ENCODE peak calls at places on chromosomes 6 and 20, in eight cellular contexts. Y is HepG2, I is sigmoid colon, P is A549, F is esophagus muscularis mucosa, O is ovary, D is H1, M is GM12878. B is an unnamed sample. For H3K4me1, the result is how much of the 10 kb centered on the place peaks cover.

GRCh38 chr6:89895273-89895874 is 1.1 kb downstream of the GJA10 start:
- DNase-seq in Y (peak), I (no peak), F (peak), P (peak), O (no peak), M (no peak), D (peak), B (no peak)

GRCh38 chr6:65633516-65633915 is 73.5 kb downstream of the EYS start:
- DNase-seq in F (no peak), P (no peak), Y (no peak), D (no peak), I (no peak), M (no peak), O (no peak), B (no peak)

GRCh38 chr6:121260651-121261102 is 73.6 kb downstream of the TBC1D32 start:
- DNase-seq in D (no peak), I (no peak), Y (no peak), P (no peak), O (no peak), F (no peak), M (no peak), B (no peak)

GRCh38 chr6:44037847-44038542 is 89.3 kb downstream of the MRPL14 start:
- DNase-seq in F (no peak), P (no peak), D (no peak), O (no peak), I (peak), M (no peak), Y (no peak), B (no peak)

GRCh38 chr6:104118274-104118673 is 741.4 kb downstream of the HACE1 start:
- DNase-seq in F (no peak), I (no peak), D (no peak), Y (no peak), M (no peak), P (no peak), O (no peak), B (no peak)

GRCh38 chr20:25254986-25255680 is 7.2 kb downstream of the PYGB start:
- DNase-seq in O (no peak), P (no peak), Y (no peak), M (no peak), I (no peak), D (no peak), F (no peak), B (peak)

GRCh38 chr6:108608453-108609275 is 47.9 kb downstream of the FOXO3 start:
- DNase-seq in I (no peak), Y (no peak), F (no peak), M (no peak), P (no peak), D (no peak), O (no peak), B (no peak)

GRCh38 chr6:160730911-160731310 is 28.9 kb downstream of the PLG start:
- DNase-seq in O (no peak), P (peak), F (peak), D (peak), Y (peak), I (no peak), M (no peak), B (no peak)

GRCh38 chr6:112665114-112665513 is 318.0 kb downstream of the RFPL4B start:
- DNase-seq in P (no peak), I (no peak), Y (no peak), D (no peak), O (no peak), F (no peak), M (no peak), B (no peak)

GRCh38 chr6:36765943-36766648 is 68.5 kb downstream of the RAB44 start:
- DNase-seq in Y (peak), O (peak), M (no peak), D (peak), I (peak), P (peak), F (no peak), B (peak)
- TF ChIP-seq POLR2A in Y (no peak), O (no peak), M (no peak), D (no peak), I (no peak), P (no peak), F (no peak), B (no peak)

GRCh38 chr20:40287683-40288082 is 401.4 kb downstream of the MAFB start:
- DNase-seq in O (no peak), F (no peak), I (no peak), M (no peak), P (no peak), D (no peak), Y (no peak), B (no peak)
- TF ChIP-seq EP300 in O (no peak), F (no peak), I (no peak), M (no peak), P (no peak), D (no peak), Y (no peak), B (no peak)

GRCh38 chr6:40753048-40753447 is 165.9 kb upstream of the LRFN2 start:
- DNase-seq in P (no peak), M (no peak), I (no peak), O (no peak), D (no peak), Y (no peak), F (no peak), B (no peak)
- H3K4me1 ChIP-seq in P (under half), M (under half), I (under half), O (under half), D (under half), Y (under half), F (under half), B (under half)

DNA sequence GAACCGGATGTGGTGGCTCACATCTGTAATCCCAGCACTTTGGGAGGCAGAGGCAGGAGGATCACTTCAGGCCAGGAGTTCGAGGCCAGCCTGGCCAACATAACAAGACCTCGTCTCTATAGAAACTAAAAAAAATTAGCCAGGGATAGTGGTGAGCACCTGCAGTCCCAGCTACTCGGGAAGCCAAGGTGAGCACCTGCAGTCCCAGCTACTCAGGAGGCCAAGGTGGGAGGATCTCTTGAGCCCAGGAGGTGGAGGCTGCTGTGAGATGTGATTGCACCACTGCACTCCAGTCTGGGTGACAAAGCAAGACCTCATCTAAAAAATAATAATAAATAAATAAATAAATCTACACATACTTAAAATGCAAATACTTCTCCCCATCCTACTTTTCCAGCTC is 55.2 kb upstream of the TTPAL start:
- DNase-seq in I (no peak), M (no peak), P (no peak), Y (no peak), F (no peak), D (no peak), O (no peak), B (no peak)
- TF ChIP-seq POLR2A in I (no peak), M (no peak), P (no peak), Y (no peak), F (no peak), D (no peak), O (no peak), B (no peak)

GRCh38 chr6:144284753-144285547 is at the start of gene UTRN:
- DNase-seq in M (no peak), D (peak), F (peak), I (peak), Y (peak), O (peak), P (peak), B (peak)

GRCh38 chr6:144284474-144284752 is 722 bp upstream of the UTRN start:
- DNase-seq in O (no peak), I (no peak), D (no peak), Y (no peak), P (no peak), F (no peak), M (no peak), B (no peak)

GRCh38 chr6:144285798-144286502 is 815 bp downstream of the UTRN start:
- DNase-seq in O (peak), I (peak), M (no peak), F (peak), D (peak), Y (peak), P (peak), B (peak)

GRCh38 chr6:144285548-144285797 is 338 bp downstream of the UTRN start:
- DNase-seq in F (no peak), Y (no peak), M (no peak), P (peak), O (peak), I (no peak), D (no peak), B (no peak)

GRCh38 chr6:144283781-144284473 is 1.2 kb upstream of the UTRN start:
- DNase-seq in F (no peak), M (no peak), P (no peak), D (no peak), Y (no peak), I (no peak), O (no peak), B (no peak)
- TF ChIP-seq EP300 in F (no peak), M (no peak), P (no peak), D (no peak), Y (no peak), I (no peak), O (no peak), B (no peak)

GRCh38 chr20:44891826-44892225 is 6.3 kb downstream of the YWHAB start:
- DNase-seq in P (no peak), Y (no peak), D (no peak), F (no peak), O (no peak), I (no peak), M (no peak), B (no peak)
- H3K4me1 ChIP-seq in P (under half), Y (half or more), D (under half), F (half or more), O (under half), I (half or more), M (under half), B (half or more)

GRCh38 chr6:155177369-155177961 is 86.3 kb upstream of the CLDN20 start:
- DNase-seq in P (peak), O (no peak), Y (peak), M (no peak), I (no peak), D (no peak), F (no peak), B (no peak)

GRCh38 chr6:155183095-155183494 is 80.7 kb upstream of the CLDN20 start:
- DNase-seq in O (no peak), I (no peak), Y (no peak), P (no peak), M (no peak), D (no peak), F (no peak), B (no peak)

GRCh38 chr6:155185544-155185943 is 78.3 kb upstream of the CLDN20 start:
- DNase-seq in F (no peak), Y (no peak), P (peak), I (no peak), M (no peak), D (peak), O (no peak), B (peak)

GRCh38 chr6:155182103-155182502 is 81.7 kb upstream of the CLDN20 start:
- DNase-seq in Y (no peak), F (no peak), I (no peak), M (no peak), D (no peak), P (no peak), O (no peak), B (no peak)

GRCh38 chr6:155181498-155181897 is 82.3 kb upstream of the CLDN20 start:
- DNase-seq in F (no peak), O (no peak), I (no peak), D (no peak), M (no peak), P (no peak), Y (peak), B (no peak)
- TF ChIP-seq POLR2A in F (no peak), O (no peak), I (no peak), D (no peak), M (no peak), P (no peak), Y (no peak), B (no peak)

GRCh38 chr6:128339635-128340436 is 180.6 kb downstream of the PTPRK start:
- DNase-seq in P (no peak), Y (peak), I (no peak), D (no peak), M (no peak), F (no peak), O (no peak), B (no peak)
- TF ChIP-seq EP300 in P (no peak), Y (no peak), I (peak), D (no peak), M (no peak), F (no peak), O (no peak), B (no peak)

GRCh38 chr6:106733386-106733785 is 104.0 kb downstream of the QRSL1 start:
- DNase-seq in O (no peak), M (no peak), I (no peak), D (no peak), F (no peak), Y (no peak), P (no peak), B (peak)
- H3K4me1 ChIP-seq in O (under half), M (under half), I (under half), D (under half), F (under half), Y (half or more), P (under half), B (under half)

GRCh38 chr6:111260570-111261298 is 173.4 kb downstream of the SLC16A10 start:
- DNase-seq in O (no peak), Y (no peak), M (no peak), F (no peak), I (no peak), D (no peak), P (no peak), B (no peak)
- TF ChIP-seq POLR2A in O (no peak), Y (no peak), M (no peak), F (no peak), I (no peak), D (no peak), P (no peak), B (no peak)